ENCODE peak calls at places on chromosomes 16 and 17, in six cellular contexts. One of them, this sample, is unnamed.

GRCh38 chr16:1760911-1761310 is 10.4 kb downstream of the NME3 start:
- DNase-seq in effector memory CD4-positive, alpha-beta T cell: no peak
- DNase-seq in aorta: no peak
- DNase-seq in fibroblast of lung: no peak
- DNase-seq in HCT116: no peak
- DNase-seq in caudate nucleus: no peak
- DNase-seq in this sample: no peak

GRCh38 chr16:79253100-79253631 is 347.4 kb downstream of the MAF start:
- DNase-seq in HCT116: no peak
- DNase-seq in aorta: no peak
- DNase-seq in effector memory CD4-positive, alpha-beta T cell: no peak
- DNase-seq in fibroblast of lung: no peak
- DNase-seq in caudate nucleus: no peak
- DNase-seq in this sample: no peak

GRCh38 chr17:78356163-78356713 is 3.6 kb downstream of the SOCS3 start:
- DNase-seq in caudate nucleus: no peak
- DNase-seq in fibroblast of lung: peak; percentile 80
- DNase-seq in aorta: no peak
- DNase-seq in effector memory CD4-positive, alpha-beta T cell: peak; percentile 87
- DNase-seq in HCT116: no peak
- DNase-seq in this sample: peak; percentile 82

GRCh38 chr16:79062336-79062735 is 538.2 kb downstream of the MAF start:
- DNase-seq in effector memory CD4-positive, alpha-beta T cell: no peak
- DNase-seq in HCT116: no peak
- DNase-seq in caudate nucleus: no peak
- DNase-seq in fibroblast of lung: no peak
- DNase-seq in aorta: no peak
- DNase-seq in this sample: no peak

GRCh38 chr16:89593841-89594240 is 18.3 kb downstream of the CPNE7 start:
- DNase-seq in aorta: no peak
- DNase-seq in HCT116: no peak
- DNase-seq in fibroblast of lung: no peak
- DNase-seq in caudate nucleus: no peak
- DNase-seq in effector memory CD4-positive, alpha-beta T cell: peak; percentile 51
- DNase-seq in this sample: no peak

GRCh38 chr17:67156269-67157199 is 88.5 kb downstream of the HELZ start:
- DNase-seq in aorta: no peak
- DNase-seq in effector memory CD4-positive, alpha-beta T cell: no peak
- DNase-seq in HCT116: no peak
- DNase-seq in caudate nucleus: no peak
- DNase-seq in fibroblast of lung: no peak
- DNase-seq in this sample: no peak

GRCh38 chr17:22268214-22268911 is 576.0 kb downstream of the KCNJ18 start:
- DNase-seq in HCT116: no peak
- DNase-seq in effector memory CD4-positive, alpha-beta T cell: no peak
- DNase-seq in caudate nucleus: no peak
- DNase-seq in fibroblast of lung: no peak
- DNase-seq in aorta: peak; percentile 63
- DNase-seq in this sample: no peak

GRCh38 chr16:47136101-47136820 is 7.5 kb downstream of the NETO2 start:
- DNase-seq in caudate nucleus: no peak
- DNase-seq in fibroblast of lung: no peak
- DNase-seq in effector memory CD4-positive, alpha-beta T cell: no peak
- DNase-seq in aorta: no peak
- DNase-seq in HCT116: peak; percentile 21
- DNase-seq in this sample: no peak

GRCh38 chr17:56112086-56112485 is 41.2 kb upstream of the ANKFN1 start:
- DNase-seq in effector memory CD4-positive, alpha-beta T cell: no peak
- DNase-seq in fibroblast of lung: peak; percentile 50
- DNase-seq in caudate nucleus: no peak
- DNase-seq in HCT116: no peak
- DNase-seq in aorta: no peak
- DNase-seq in this sample: no peak

GRCh38 chr16:71344315-71344905 is 14.1 kb upstream of the CALB2 start:
- DNase-seq in effector memory CD4-positive, alpha-beta T cell: no peak
- DNase-seq in caudate nucleus: no peak
- DNase-seq in fibroblast of lung: no peak
- DNase-seq in aorta: no peak
- DNase-seq in HCT116: no peak
- DNase-seq in this sample: no peak

GRCh38 chr16:81278526-81278925 is 36.2 kb upstream of the GAN start:
- DNase-seq in HCT116: no peak
- DNase-seq in effector memory CD4-positive, alpha-beta T cell: no peak
- DNase-seq in aorta: no peak
- DNase-seq in caudate nucleus: no peak
- DNase-seq in fibroblast of lung: no peak
- DNase-seq in this sample: no peak

GRCh38 chr16:4667203-4667983 is 26.0 kb upstream of the NUDT16L1 start:
- DNase-seq in effector memory CD4-positive, alpha-beta T cell: no peak
- DNase-seq in fibroblast of lung: no peak
- DNase-seq in aorta: no peak
- DNase-seq in HCT116: no peak
- DNase-seq in caudate nucleus: no peak
- DNase-seq in this sample: no peak

GRCh38 chr16:81810894-81811538 is 31.9 kb downstream of the PLCG2 start:
- DNase-seq in effector memory CD4-positive, alpha-beta T cell: no peak
- DNase-seq in HCT116: no peak
- DNase-seq in aorta: no peak
- DNase-seq in fibroblast of lung: no peak
- DNase-seq in caudate nucleus: no peak
- DNase-seq in this sample: no peak

GRCh38 chr16:84321932-84322331 is 27.3 kb downstream of the WFDC1 start:
- DNase-seq in fibroblast of lung: no peak
- DNase-seq in HCT116: no peak
- DNase-seq in effector memory CD4-positive, alpha-beta T cell: no peak
- DNase-seq in caudate nucleus: no peak
- DNase-seq in aorta: no peak
- DNase-seq in this sample: no peak

GRCh38 chr16:4261557-4262172 is 11.2 kb downstream of the TFAP4 start:
- DNase-seq in fibroblast of lung: peak; percentile 30
- DNase-seq in effector memory CD4-positive, alpha-beta T cell: no peak
- DNase-seq in HCT116: peak; percentile 22
- DNase-seq in caudate nucleus: no peak
- DNase-seq in aorta: no peak
- DNase-seq in this sample: no peak

GRCh38 chr17:43834106-43834505 is 1.2 kb upstream of the MPP3 start:
- DNase-seq in HCT116: no peak
- DNase-seq in effector memory CD4-positive, alpha-beta T cell: no peak
- DNase-seq in fibroblast of lung: peak; percentile 14
- DNase-seq in aorta: no peak
- DNase-seq in caudate nucleus: no peak
- DNase-seq in this sample: no peak

GRCh38 chr17:7262192-7263070 is at the start of gene CLDN7:
- DNase-seq in caudate nucleus: no peak
- DNase-seq in fibroblast of lung: no peak
- DNase-seq in HCT116: peak; percentile 93
- DNase-seq in effector memory CD4-positive, alpha-beta T cell: no peak
- DNase-seq in aorta: no peak
- DNase-seq in this sample: peak; percentile 97

GRCh38 chr17:49861150-49861884 is 13.4 kb upstream of the TAC4 start:
- DNase-seq in effector memory CD4-positive, alpha-beta T cell: peak; percentile 36
- DNase-seq in HCT116: no peak
- DNase-seq in fibroblast of lung: peak; percentile 34
- DNase-seq in caudate nucleus: peak; percentile 27
- DNase-seq in aorta: no peak
- DNase-seq in this sample: no peak

GRCh38 chr17:73586153-73586906 is 57.9 kb downstream of the SDK2 start:
- DNase-seq in fibroblast of lung: no peak
- DNase-seq in HCT116: no peak
- DNase-seq in caudate nucleus: no peak
- DNase-seq in aorta: no peak
- DNase-seq in effector memory CD4-positive, alpha-beta T cell: no peak
- DNase-seq in this sample: no peak

GRCh38 chr17:32813021-32813420 is 63.9 kb downstream of the MYO1D start:
- DNase-seq in caudate nucleus: no peak
- DNase-seq in HCT116: no peak
- DNase-seq in fibroblast of lung: peak; percentile 17
- DNase-seq in effector memory CD4-positive, alpha-beta T cell: no peak
- DNase-seq in aorta: no peak
- DNase-seq in this sample: no peak

GRCh38 chr17:2222901-2223616 is 80.5 kb downstream of the SMG6 start:
- DNase-seq in effector memory CD4-positive, alpha-beta T cell: peak; percentile 56
- DNase-seq in HCT116: no peak
- DNase-seq in fibroblast of lung: peak; percentile 83
- DNase-seq in caudate nucleus: peak; percentile 43
- DNase-seq in aorta: no peak
- DNase-seq in this sample: no peak

GRCh38 chr16:75322706-75323105 is 71.3 kb upstream of the BCAR1 start:
- DNase-seq in caudate nucleus: no peak
- DNase-seq in fibroblast of lung: peak; percentile 42
- DNase-seq in HCT116: no peak
- DNase-seq in effector memory CD4-positive, alpha-beta T cell: no peak
- DNase-seq in aorta: no peak
- DNase-seq in this sample: no peak

GRCh38 chr17:5099271-5099670 is 12.4 kb downstream of the ZNF232 start:
- DNase-seq in caudate nucleus: no peak
- DNase-seq in aorta: no peak
- DNase-seq in effector memory CD4-positive, alpha-beta T cell: no peak
- DNase-seq in HCT116: no peak
- DNase-seq in fibroblast of lung: no peak
- DNase-seq in this sample: no peak

GRCh38 chr16:23403547-23403946 is 49.4 kb downstream of the COG7 start:
- DNase-seq in effector memory CD4-positive, alpha-beta T cell: no peak
- DNase-seq in aorta: no peak
- DNase-seq in caudate nucleus: no peak
- DNase-seq in fibroblast of lung: peak; percentile 61
- DNase-seq in HCT116: no peak
- DNase-seq in this sample: no peak

DNA sequence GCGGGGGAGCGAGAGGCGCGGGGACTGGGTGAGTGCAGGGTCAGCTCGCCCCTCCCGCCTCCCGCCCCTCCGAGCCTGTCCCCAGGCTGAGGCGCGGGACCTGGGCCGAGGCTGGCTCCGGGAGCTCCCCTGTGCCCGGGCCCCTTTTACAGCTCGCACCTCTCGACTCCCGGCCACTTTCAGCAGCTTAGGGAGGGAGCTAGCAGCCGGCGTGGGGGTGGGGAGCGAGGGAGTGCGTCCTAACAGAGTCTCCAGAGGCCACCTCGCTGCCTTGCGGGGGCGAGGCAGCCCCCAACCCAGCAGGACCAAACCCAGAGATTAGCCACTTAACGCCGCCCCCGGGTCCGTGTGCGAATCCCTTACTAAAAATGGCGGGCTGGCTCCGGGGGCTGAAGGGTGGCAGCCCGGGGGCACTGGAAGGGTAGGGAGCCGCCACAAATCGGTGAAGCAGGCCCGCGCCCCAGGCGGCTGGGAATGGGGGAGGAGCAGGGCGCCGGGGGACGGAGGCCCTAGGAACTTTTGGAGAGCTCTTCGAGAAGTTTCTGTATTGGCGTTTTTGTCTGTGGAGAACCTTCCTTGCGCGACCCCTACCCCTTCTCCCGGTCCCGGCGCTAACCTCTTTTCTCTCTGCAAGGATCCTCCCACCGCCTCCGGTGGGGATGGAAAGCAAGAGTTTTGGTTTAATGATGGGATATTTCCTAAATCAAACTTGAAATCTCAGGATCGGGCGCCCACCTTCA is 601 bp upstream of the IRX3 start:
- DNase-seq in effector memory CD4-positive, alpha-beta T cell: no peak
- DNase-seq in fibroblast of lung: no peak
- DNase-seq in aorta: no peak
- DNase-seq in HCT116: peak; percentile 1
- DNase-seq in caudate nucleus: no peak
- DNase-seq in this sample: no peak
- H3K27ac ChIP-seq in effector memory CD4-positive, alpha-beta T cell: no peak overlapping the region
- H3K27ac ChIP-seq in fibroblast of lung: no peak overlapping the region
- H3K27ac ChIP-seq in aorta: no peak overlapping the region
- H3K27ac ChIP-seq in HCT116: peak overlapping the region; percentile 60
- H3K27ac ChIP-seq in caudate nucleus: no peak overlapping the region
- H3K27ac ChIP-seq in this sample: peak overlapping the region; percentile 47

GRCh38 chr16:68083239-68083781 is 1.9 kb upstream of the NFATC3 start:
- DNase-seq in HCT116: no peak
- DNase-seq in fibroblast of lung: no peak
- DNase-seq in effector memory CD4-positive, alpha-beta T cell: no peak
- DNase-seq in aorta: no peak
- DNase-seq in caudate nucleus: no peak
- DNase-seq in this sample: no peak

GRCh38 chr16:68083861-68084503 is 1.2 kb upstream of the NFATC3 start:
- DNase-seq in aorta: peak; percentile 80
- DNase-seq in HCT116: no peak
- DNase-seq in effector memory CD4-positive, alpha-beta T cell: no peak
- DNase-seq in fibroblast of lung: peak; percentile 37
- DNase-seq in caudate nucleus: no peak
- DNase-seq in this sample: peak; percentile 84

GRCh38 chr16:68081796-68082567 is 3.2 kb upstream of the NFATC3 start:
- DNase-seq in caudate nucleus: no peak
- DNase-seq in aorta: no peak
- DNase-seq in effector memory CD4-positive, alpha-beta T cell: no peak
- DNase-seq in fibroblast of lung: no peak
- DNase-seq in HCT116: no peak
- DNase-seq in this sample: no peak

GRCh38 chr16:68084504-68085258 is 489 bp upstream of the NFATC3 start:
- DNase-seq in caudate nucleus: peak; percentile 90
- DNase-seq in effector memory CD4-positive, alpha-beta T cell: peak; percentile 80
- DNase-seq in fibroblast of lung: peak; percentile 82
- DNase-seq in HCT116: no peak
- DNase-seq in aorta: peak; percentile 96
- DNase-seq in this sample: peak; percentile 98

GRCh38 chr16:68082596-68083238 is 2.5 kb upstream of the NFATC3 start:
- DNase-seq in effector memory CD4-positive, alpha-beta T cell: no peak
- DNase-seq in aorta: no peak
- DNase-seq in HCT116: no peak
- DNase-seq in caudate nucleus: no peak
- DNase-seq in fibroblast of lung: no peak
- DNase-seq in this sample: no peak
- H3K27ac ChIP-seq in effector memory CD4-positive, alpha-beta T cell: no peak overlapping the region
- H3K27ac ChIP-seq in aorta: peak overlapping the region; percentile 93
- H3K27ac ChIP-seq in HCT116: no peak overlapping the region
- H3K27ac ChIP-seq in caudate nucleus: no peak overlapping the region
- H3K27ac ChIP-seq in fibroblast of lung: no peak overlapping the region
- H3K27ac ChIP-seq in this sample: peak overlapping the region; percentile 63

DNA sequence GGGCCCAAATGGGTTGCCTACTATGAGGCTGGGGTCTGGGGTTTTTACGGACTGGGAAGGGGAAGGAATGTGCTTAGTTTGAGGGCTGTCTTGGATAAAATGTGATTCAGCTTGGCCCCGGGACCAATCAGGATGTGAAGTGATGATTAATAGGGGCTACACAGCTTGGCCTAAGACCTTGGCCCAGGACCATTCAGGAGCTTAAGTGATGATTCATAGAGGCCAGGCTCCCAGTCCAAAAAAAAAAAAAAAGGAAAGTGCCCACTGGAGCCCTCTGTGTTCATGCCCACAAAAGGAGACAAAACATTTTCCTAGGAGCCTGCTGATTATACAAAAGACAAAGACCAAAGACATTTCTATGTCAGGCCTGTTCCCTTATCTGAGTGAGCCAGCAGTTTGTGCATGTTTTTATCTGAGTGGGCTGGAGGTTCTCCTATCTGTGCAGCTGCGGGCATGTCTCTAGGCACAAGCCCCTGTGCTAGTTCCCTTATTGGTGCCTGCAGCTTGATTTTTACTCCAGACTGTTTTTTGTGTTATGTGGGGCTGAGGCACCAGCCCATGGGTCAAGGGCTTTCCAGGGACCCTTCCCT is 898.2 kb upstream of the GOT2 start:
- DNase-seq in effector memory CD4-positive, alpha-beta T cell: no peak
- DNase-seq in HCT116: no peak
- DNase-seq in fibroblast of lung: peak; percentile 83
- DNase-seq in aorta: no peak
- DNase-seq in caudate nucleus: no peak
- DNase-seq in this sample: no peak
- H3K27ac ChIP-seq in effector memory CD4-positive, alpha-beta T cell: no peak overlapping the region
- H3K27ac ChIP-seq in HCT116: no peak overlapping the region
- H3K27ac ChIP-seq in fibroblast of lung: peak overlapping the region; percentile 46
- H3K27ac ChIP-seq in aorta: no peak overlapping the region
- H3K27ac ChIP-seq in caudate nucleus: no peak overlapping the region
- H3K27ac ChIP-seq in this sample: no peak overlapping the region

GRCh38 chr17:10121971-10122707 is 76.3 kb downstream of the GAS7 start:
- DNase-seq in aorta: no peak
- DNase-seq in effector memory CD4-positive, alpha-beta T cell: no peak
- DNase-seq in fibroblast of lung: no peak
- DNase-seq in HCT116: no peak
- DNase-seq in caudate nucleus: no peak
- DNase-seq in this sample: peak; percentile 29
- H3K27ac ChIP-seq in aorta: no peak overlapping the region
- H3K27ac ChIP-seq in effector memory CD4-positive, alpha-beta T cell: no peak overlapping the region
- H3K27ac ChIP-seq in fibroblast of lung: no peak overlapping the region
- H3K27ac ChIP-seq in HCT116: no peak overlapping the region
- H3K27ac ChIP-seq in caudate nucleus: no peak overlapping the region
- H3K27ac ChIP-seq in this sample: no peak overlapping the region